ENCODE peak calls at places on chromosome 4, in five cellular contexts. B is non-pigmented ciliary epithelial cell; Y is cardiac muscle cell; P is naive thymus-derived CD4-positive, alpha-beta T cell; W is endothelial cell. X is an unnamed sample.

GRCh38 chr4:184284742-184285141 is 67.1 kb upstream of the ENPP6 start:
- DNase-seq in W (no peak), B (no peak), Y (no peak), P (no peak), X (no peak)

GRCh38 chr4:114474401-114474800 is 124.2 kb upstream of the UGT8 start:
- DNase-seq in P (no peak), B (no peak), W (no peak), Y (no peak), X (no peak)

GRCh38 chr4:11338990-11339782 is 89.5 kb downstream of the HS3ST1 start:
- DNase-seq in P (no peak), Y (no peak), W (no peak), B (no peak), X (no peak)

GRCh38 chr4:21992330-21992729 is 43.8 kb upstream of the KCNIP4 start:
- DNase-seq in B (peak; percentile 31), P (no peak), Y (peak; percentile 26), W (no peak), X (no peak)

GRCh38 chr4:69830529-69831269 is 29.2 kb downstream of the SULT1E1 start:
- DNase-seq in B (peak; percentile 11), W (no peak), P (no peak), Y (peak; percentile 63), X (no peak)

GRCh38 chr4:106325800-106326199 is 9.4 kb downstream of the AIMP1 start:
- DNase-seq in W (no peak), Y (no peak), P (no peak), B (no peak), X (no peak)

GRCh38 chr4:8727131-8727530 is 134.6 kb downstream of the CPZ start:
- DNase-seq in W (no peak), Y (no peak), P (no peak), B (no peak), X (no peak)

GRCh38 chr4:84237008-84237407 is 262.1 kb downstream of the NKX6-1 start:
- DNase-seq in Y (no peak), P (no peak), B (no peak), W (no peak), X (no peak)

GRCh38 chr4:151888367-151888866 is 127.6 kb upstream of the GATB start:
- DNase-seq in W (no peak), Y (no peak), B (no peak), P (no peak), X (no peak)

GRCh38 chr4:25862411-25863346 is at the start of gene SEL1L3:
- DNase-seq in B (no peak), Y (peak; percentile 38), W (peak; percentile 44), P (peak; percentile 24), X (peak; percentile 84)

GRCh38 chr4:56506110-56506705 is 617 bp downstream of the ARL9 start:
- DNase-seq in Y (peak; percentile 2), P (peak; percentile 7), W (peak; percentile 8), B (no peak), X (peak; percentile 10)

GRCh38 chr4:21768349-21769310 is 179.9 kb downstream of the KCNIP4 start:
- DNase-seq in Y (peak; percentile 73), B (peak; percentile 43), W (peak; percentile 28), P (no peak), X (peak; percentile 18)

GRCh38 chr4:43496188-43496587 is 603.7 kb downstream of the GRXCR1 start:
- DNase-seq in P (no peak), W (no peak), B (no peak), Y (peak; percentile 5), X (no peak)

GRCh38 chr4:150746156-150746555 is 164.2 kb downstream of the MAB21L2 start:
- DNase-seq in B (peak; percentile 61), W (no peak), P (no peak), Y (peak; percentile 32), X (no peak)

GRCh38 chr4:104436542-104436941 is 58.2 kb downstream of the CXXC4 start:
- DNase-seq in W (no peak), Y (no peak), P (no peak), B (no peak), X (no peak)

GRCh38 chr4:189974056-189974455 is 33.4 kb downstream of the FRG1 start:
- DNase-seq in B (no peak), P (no peak), W (no peak), Y (peak; percentile 2), X (peak; percentile 50)

GRCh38 chr4:6957994-6958393 is 48.4 kb downstream of the TBC1D14 start:
- DNase-seq in B (no peak), Y (no peak), P (no peak), W (no peak), X (peak; percentile 27)

GRCh38 chr4:92433272-92433758 is 129.5 kb downstream of the GRID2 start:
- DNase-seq in B (no peak), Y (no peak), W (no peak), P (no peak), X (no peak)

GRCh38 chr4:78990938-78991810 is 51.9 kb upstream of the PAQR3 start:
- DNase-seq in W (no peak), P (no peak), Y (no peak), B (no peak), X (no peak)

GRCh38 chr4:59518005-59518823 is 1681.9 kb upstream of the ADGRL3 start:
- DNase-seq in Y (no peak), W (no peak), P (no peak), B (no peak), X (no peak)

GRCh38 chr4:142402156-142402555 is 443.9 kb downstream of the INPP4B start:
- DNase-seq in B (no peak), P (no peak), Y (peak; percentile 20), W (no peak), X (no peak)

GRCh38 chr4:149555146-149555545 is 260.5 kb downstream of the IQCM start:
- DNase-seq in B (peak; percentile 14), P (no peak), Y (no peak), W (no peak), X (no peak)

GRCh38 chr4:3207531-3208037 is 41.4 kb upstream of the MSANTD1 start:
- DNase-seq in P (no peak), B (no peak), W (no peak), Y (peak; percentile 45), X (peak; percentile 44)

GRCh38 chr4:1494416-1495315 is 88.4 kb upstream of the NKX1-1 start:
- DNase-seq in B (no peak), P (no peak), W (no peak), Y (no peak), X (peak; percentile 11)

GRCh38 chr4:118969359-118969758 is 80.7 kb downstream of the SYNPO2 start:
- DNase-seq in B (no peak), W (peak; percentile 24), P (no peak), Y (peak; percentile 80), X (peak; percentile 61)

GRCh38 chr4:186910385-186910784 is 186.7 kb upstream of the FAT1 start:
- DNase-seq in W (no peak), P (no peak), B (no peak), Y (no peak), X (no peak)

GRCh38 chr4:5998333-5998936 is 19.8 kb downstream of the C4orf50 start:
- DNase-seq in B (peak; percentile 14), Y (peak; percentile 71), P (peak; percentile 13), W (peak; percentile 73), X (peak; percentile 88)

GRCh38 chr4:16270654-16271328 is 44.5 kb upstream of the TAPT1 start:
- DNase-seq in B (no peak), Y (no peak), P (no peak), W (peak; percentile 22), X (no peak)

GRCh38 chr4:152785639-152786517 is 6.1 kb downstream of the ARFIP1 start:
- DNase-seq in B (no peak), P (no peak), W (no peak), Y (no peak), X (no peak)

X was measured in SK-N-SH.